ENCODE peak calls at places on chromosomes 6 and 20, in four cellular contexts. R is GM12878, M is HepG2, K is K562. Y is an unnamed sample.

GRCh38 chr20:32526125-32526524 is 59.0 kb downstream of the NOL4L start:
- DNase-seq in K (no peak), R (peak; percentile 42), M (no peak), Y (no peak)

GRCh38 chr6:124967444-124967843 is 5.2 kb downstream of the RNF217 start:
- DNase-seq in R (no peak), K (peak; percentile 40), M (no peak), Y (no peak)

GRCh38 chr20:33744181-33744580 is 12.4 kb downstream of the ZNF341 start:
- DNase-seq in K (no peak), R (no peak), M (no peak), Y (no peak)

GRCh38 chr6:16635291-16635809 is 125.9 kb downstream of the ATXN1 start:
- DNase-seq in M (peak; percentile 70), R (no peak), K (no peak), Y (no peak)

GRCh38 chr6:63807056-63807455 is 171.5 kb downstream of the PHF3 start:
- DNase-seq in R (no peak), M (no peak), K (no peak), Y (no peak)

GRCh38 chr6:144566868-144567615 is 281.9 kb downstream of the UTRN start:
- DNase-seq in K (no peak), R (no peak), M (no peak), Y (no peak)

GRCh38 chr6:47360388-47360787 is 50.7 kb upstream of the TNFRSF21 start:
- DNase-seq in R (peak; percentile 4), M (no peak), K (no peak), Y (no peak)

GRCh38 chr6:35706468-35706867 is 17.8 kb upstream of the FKBP5 start:
- DNase-seq in R (no peak), K (no peak), M (no peak), Y (no peak)

GRCh38 chr6:53767941-53768340 is 26.9 kb upstream of the LRRC1 start:
- DNase-seq in R (no peak), K (no peak), M (no peak), Y (no peak)

GRCh38 chr6:56033451-56033850 is 158.1 kb upstream of the BMP5 start:
- DNase-seq in M (no peak), K (no peak), R (no peak), Y (no peak)

GRCh38 chr6:84825461-84825860 is 61.1 kb upstream of the TBX18 start:
- DNase-seq in K (no peak), R (no peak), M (no peak), Y (no peak)
- TF ChIP-seq SP1 in K (no peak), R (no peak), M (no peak), Y (no peak)

GRCh38 chr6:169965239-169965638 is 213.8 kb downstream of the ERMARD start:
- DNase-seq in M (no peak), R (no peak), K (no peak), Y (no peak)

GRCh38 chr6:169967687-169968086 is 216.3 kb downstream of the ERMARD start:
- DNase-seq in R (no peak), M (no peak), K (no peak), Y (no peak)

GRCh38 chr6:169965657-169966311 is 214.4 kb downstream of the ERMARD start:
- DNase-seq in K (no peak), M (no peak), R (no peak), Y (no peak)

GRCh38 chr6:169964440-169965212 is 213.2 kb downstream of the ERMARD start:
- DNase-seq in M (no peak), R (no peak), K (no peak), Y (no peak)

GRCh38 chr6:169966312-169967181 is 215.1 kb downstream of the ERMARD start:
- DNase-seq in M (no peak), K (no peak), R (no peak), Y (no peak)
- TF ChIP-seq ZBTB33 in M (no peak), K (no peak), R (no peak), Y (no peak)

DNA sequence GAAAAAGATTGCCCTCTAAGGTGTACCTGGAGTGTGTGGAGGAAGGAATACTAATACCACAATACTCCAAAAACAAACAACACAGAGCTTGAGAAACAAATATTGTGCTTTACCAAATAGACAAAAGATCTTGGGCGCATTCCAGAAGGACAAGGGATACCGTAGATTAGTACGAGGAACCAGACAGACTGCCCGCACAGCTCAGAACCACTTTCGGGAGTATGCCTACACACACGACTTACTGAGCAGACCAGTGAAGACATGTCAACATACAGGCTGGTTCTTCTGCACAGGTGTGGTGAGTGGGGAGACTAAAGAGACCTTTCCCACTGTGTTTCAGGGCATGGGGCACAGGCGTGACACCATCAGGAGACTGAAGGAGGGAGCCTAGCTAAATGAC is 15.8 kb upstream of the FOXQ1 start:
- DNase-seq in R (no peak), M (no peak), K (no peak), Y (no peak)
- TF ChIP-seq POLR2AphosphoS5 in R (no peak), M (no peak), K (no peak), Y (no peak)

GRCh38 chr6:1497593-1498105 is 108.3 kb downstream of the FOXF2 start:
- DNase-seq in M (no peak), K (no peak), R (no peak), Y (no peak)
- TF ChIP-seq SP1 in M (no peak), K (no peak), R (no peak), Y (no peak)